ENCODE peak calls at places on chromosome 9, in five cellular contexts. G, Z, K, R and Y are unnamed samples.

GRCh38 chr9:12933957-12934356 is 159.1 kb downstream of the LURAP1L start:
- ATAC-seq in G (no peak), Z (peak; percentile 70), K (no peak), R (no peak), Y (no peak)

GRCh38 chr9:128891354-128892222 is 9.7 kb downstream of the LRRC8A start:
- ATAC-seq in G (no peak), Z (no peak), K (no peak), R (no peak), Y (no peak)

GRCh38 chr9:87502446-87503232 is 5.0 kb downstream of the DAPK1 start:
- ATAC-seq in G (no peak), Z (no peak), K (peak; percentile 11), R (no peak), Y (peak; percentile 34)

GRCh38 chr9:124849801-124850200 is 3.5 kb upstream of the WDR38 start:
- ATAC-seq in G (no peak), Z (no peak), K (no peak), R (no peak), Y (no peak)

GRCh38 chr9:18720691-18721090 is 246.7 kb downstream of the ADAMTSL1 start:
- ATAC-seq in G (no peak), Z (no peak), K (no peak), R (no peak), Y (no peak)

GRCh38 chr9:79053613-79054012 is 518.2 kb upstream of the TLE4 start:
- ATAC-seq in G (no peak), Z (peak; percentile 42), K (no peak), R (no peak), Y (peak; percentile 59)

GRCh38 chr9:94936411-94936810 is 209.9 kb downstream of the AOPEP start:
- ATAC-seq in G (no peak), Z (no peak), K (no peak), R (no peak), Y (no peak)

GRCh38 chr9:4674783-4675182 is 4.6 kb upstream of the CDC37L1 start:
- ATAC-seq in G (no peak), Z (peak; percentile 24), K (no peak), R (no peak), Y (no peak)

GRCh38 chr9:33782395-33783152 is 12.8 kb upstream of the PRSS3 start:
- ATAC-seq in G (no peak), Z (peak; percentile 13), K (no peak), R (no peak), Y (no peak)

GRCh38 chr9:116450378-116451139 is 236.5 kb upstream of the TRIM32 start:
- ATAC-seq in G (no peak), Z (no peak), K (no peak), R (no peak), Y (peak; percentile 89)

GRCh38 chr9:5263568-5264218 is 32.5 kb downstream of the INSL4 start:
- ATAC-seq in G (peak; percentile 63), Z (no peak), K (no peak), R (no peak), Y (peak; percentile 24)

GRCh38 chr9:136581614-136582447 is 36.0 kb upstream of the NOTCH1 start:
- ATAC-seq in G (no peak), Z (no peak), K (no peak), R (no peak), Y (no peak)

GRCh38 chr9:113979713-113980086 is 98.4 kb downstream of the AMBP start:
- ATAC-seq in G (no peak), Z (no peak), K (no peak), R (no peak), Y (no peak)

GRCh38 chr9:76697110-76697509 is 67.1 kb upstream of the PCA3 start:
- ATAC-seq in G (no peak), Z (no peak), K (no peak), R (no peak), Y (no peak)

GRCh38 chr9:79868532-79869189 is 296.9 kb downstream of the TLE4 start:
- ATAC-seq in G (no peak), Z (no peak), K (no peak), R (peak; percentile 88), Y (peak; percentile 87)

GRCh38 chr9:117315236-117315635 is 99.6 kb downstream of the ASTN2 start:
- ATAC-seq in G (no peak), Z (no peak), K (no peak), R (no peak), Y (no peak)

GRCh38 chr9:68738346-68738745 is 33.3 kb downstream of the PIP5K1B start:
- ATAC-seq in G (no peak), Z (no peak), K (no peak), R (no peak), Y (no peak)

GRCh38 chr9:7121664-7122063 is 363.9 kb downstream of the KDM4C start:
- ATAC-seq in G (no peak), Z (no peak), K (no peak), R (no peak), Y (no peak)

GRCh38 chr9:86126998-86127972 is 27.9 kb upstream of the GOLM1 start:
- ATAC-seq in G (no peak), Z (peak; percentile 94), K (peak; percentile 40), R (no peak), Y (peak; percentile 12)

GRCh38 chr9:38259519-38260218 is 132.8 kb upstream of the ALDH1B1 start:
- ATAC-seq in G (no peak), Z (no peak), K (no peak), R (no peak), Y (no peak)

GRCh38 chr9:89814340-89815040 is 209.7 kb downstream of the GADD45G start:
- ATAC-seq in G (no peak), Z (no peak), K (peak; percentile 30), R (no peak), Y (peak; percentile 28)

GRCh38 chr9:86043586-86043985 is 55.8 kb downstream of the GOLM1 start:
- ATAC-seq in G (no peak), Z (no peak), K (no peak), R (no peak), Y (no peak)

GRCh38 chr9:32136700-32137339 is 247.6 kb upstream of the ACO1 start:
- ATAC-seq in G (no peak), Z (peak; percentile 78), K (no peak), R (no peak), Y (no peak)

GRCh38 chr9:133797406-133798150 is 59.4 kb upstream of the SARDH start:
- ATAC-seq in G (no peak), Z (no peak), K (no peak), R (no peak), Y (no peak)

GRCh38 chr9:32399110-32399815 is 14.8 kb downstream of the ACO1 start:
- ATAC-seq in G (no peak), Z (no peak), K (no peak), R (no peak), Y (no peak)

GRCh38 chr9:134694368-134694665 is 52.7 kb downstream of the COL5A1 start:
- ATAC-seq in G (no peak), Z (no peak), K (no peak), R (no peak), Y (no peak)

GRCh38 chr9:36163049-36163839 is 5.9 kb upstream of the CCIN start:
- ATAC-seq in G (no peak), Z (peak; percentile 5), K (no peak), R (no peak), Y (no peak)

GRCh38 chr9:100601216-100601615 is 23.3 kb downstream of the CAVIN4 start:
- ATAC-seq in G (no peak), Z (peak; percentile 41), K (peak; percentile 48), R (no peak), Y (no peak)

GRCh38 chr9:137278061-137278912 is 761 bp downstream of the TOR4A start:
- ATAC-seq in G (peak; percentile 12), Z (peak; percentile 2), K (no peak), R (peak; percentile 29), Y (peak; percentile 35)

GRCh38 chr9:16461231-16461840 is 409.1 kb downstream of the BNC2 start:
- ATAC-seq in G (no peak), Z (no peak), K (no peak), R (no peak), Y (no peak)

GRCh38 chr9:136261686-136262430 is 16.2 kb upstream of the QSOX2 start:
- ATAC-seq in G (no peak), Z (no peak), K (no peak), R (no peak), Y (no peak)

GRCh38 chr9:133701981-133702797 is 36.0 kb downstream of the SARDH start:
- ATAC-seq in G (peak; percentile 84), Z (no peak), K (peak; percentile 81), R (peak; percentile 75), Y (peak; percentile 53)

GRCh38 chr9:134564431-134565170 is 77.0 kb upstream of the COL5A1 start:
- ATAC-seq in G (no peak), Z (no peak), K (no peak), R (no peak), Y (no peak)

GRCh38 chr9:136762915-136763648 is 1.2 kb downstream of the LCN15 start:
- ATAC-seq in G (peak; percentile 52), Z (peak; percentile 22), K (no peak), R (no peak), Y (no peak)

GRCh38 chr9:89802809-89803355 is 198.1 kb downstream of the GADD45G start:
- ATAC-seq in G (no peak), Z (no peak), K (no peak), R (no peak), Y (no peak)

GRCh38 chr9:129071526-129072131 is 9.3 kb upstream of the DOLPP1 start:
- ATAC-seq in G (peak; percentile 32), Z (no peak), K (no peak), R (no peak), Y (no peak)